ENCODE peak calls at places on chromosomes 1 and 21, in nine cellular contexts. U is fibroblast of lung, F is colonic mucosa, A is astrocyte, I is GM23248, O is Karpas-422, Z is neural progenitor cell, H is IMR-90, C is mesendoderm. X is an unnamed sample.

GRCh38 chr1:154534263-154534844 is 24.1 kb downstream of the UBE2Q1 start:
- DNase-seq in U (peak; percentile 20), F (peak; percentile 39), O (peak; percentile 73), C (peak; percentile 83), I (no peak), Z (peak; percentile 70), A (no peak), H (peak; percentile 22), X (peak; percentile 38)

GRCh38 chr1:46655848-46656247 is 12.3 kb downstream of the ATPAF1 start:
- DNase-seq in I (no peak), C (no peak), O (no peak), U (no peak), A (no peak), Z (no peak), F (no peak), H (no peak), X (no peak)

GRCh38 chr1:2259668-2260392 is 31.7 kb downstream of the SKI start:
- DNase-seq in I (peak; percentile 73), C (no peak), F (no peak), O (no peak), H (no peak), Z (no peak), U (no peak), A (no peak), X (no peak)

GRCh38 chr1:91799159-91799558 is 86.8 kb downstream of the TGFBR3 start:
- DNase-seq in O (no peak), A (no peak), I (no peak), U (no peak), C (no peak), Z (no peak), H (no peak), F (no peak), X (no peak)

GRCh38 chr1:230327892-230328284 is 98.2 kb downstream of the PGBD5 start:
- DNase-seq in A (peak; percentile 43), F (no peak), U (no peak), I (no peak), O (no peak), H (no peak), C (peak; percentile 44), Z (no peak), X (no peak)

GRCh38 chr21:38955495-38955894 is 149.8 kb downstream of the ETS2 start:
- DNase-seq in O (no peak), U (peak; percentile 61), Z (no peak), C (no peak), I (peak; percentile 90), A (peak; percentile 61), H (peak; percentile 77), F (peak; percentile 59), X (no peak)

GRCh38 chr1:21307210-21307609 is 16.9 kb upstream of the ECE1 start:
- DNase-seq in U (no peak), Z (no peak), F (no peak), H (no peak), A (no peak), I (no peak), O (no peak), C (no peak), X (no peak)

GRCh38 chr1:191886977-191887376 is 271.3 kb upstream of the RGS18 start:
- DNase-seq in I (no peak), Z (no peak), U (peak; percentile 24), O (no peak), A (no peak), H (no peak), F (no peak), C (no peak), X (peak; percentile 14)

GRCh38 chr1:99580451-99580850 is 65.5 kb upstream of the PALMD start:
- DNase-seq in C (no peak), U (no peak), Z (no peak), A (peak; percentile 47), F (no peak), O (no peak), H (no peak), I (peak; percentile 62), X (no peak)

GRCh38 chr1:73899311-73899710 is 298.7 kb downstream of the LRRIQ3 start:
- DNase-seq in U (no peak), F (no peak), O (no peak), I (no peak), A (no peak), Z (no peak), H (no peak), C (peak; percentile 32), X (no peak)

GRCh38 chr1:94865369-94865768 is 45.2 kb downstream of the SLC44A3 start:
- DNase-seq in F (no peak), A (peak; percentile 84), C (no peak), O (no peak), H (peak; percentile 65), U (peak; percentile 72), Z (no peak), I (peak; percentile 84), X (peak; percentile 68)

DNA sequence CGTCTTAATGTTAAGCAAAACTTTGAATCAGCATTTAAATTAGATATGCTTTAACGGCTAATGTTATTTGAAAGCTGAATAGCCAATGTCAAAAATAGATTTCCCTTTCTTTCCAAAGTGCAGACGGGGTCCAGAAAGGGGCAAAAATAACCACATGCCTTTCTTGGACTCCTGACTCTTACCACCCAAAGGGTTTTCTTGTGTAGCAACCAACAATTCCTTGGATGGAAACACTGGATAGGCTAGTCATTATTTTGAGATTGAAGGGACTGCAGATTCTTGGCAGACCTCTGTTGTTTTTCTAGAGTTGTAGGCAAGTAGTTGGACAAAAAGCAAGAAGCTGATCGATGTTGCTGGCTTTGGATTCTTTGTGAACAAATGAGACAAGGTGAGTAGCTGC is 107.0 kb downstream of the MRPS6 start:
- DNase-seq in C (no peak), F (no peak), I (no peak), O (no peak), H (no peak), A (no peak), U (no peak), Z (no peak), X (no peak)
- H3K9ac ChIP-seq in C (no peak overlapping the region), F (no peak overlapping the region), I (no peak overlapping the region), O (no peak overlapping the region), H (no peak overlapping the region), A (no peak overlapping the region), U (no peak overlapping the region), Z (no peak overlapping the region), X (peak overlapping the region; percentile 36)

GRCh38 chr1:23080885-23081284 is 61.6 kb downstream of the KDM1A start:
- DNase-seq in A (no peak), U (no peak), C (no peak), Z (no peak), F (no peak), O (no peak), H (no peak), I (no peak), X (no peak)

GRCh38 chr1:23088027-23088426 is 68.8 kb downstream of the KDM1A start:
- DNase-seq in O (no peak), Z (no peak), C (no peak), F (no peak), H (no peak), I (no peak), A (no peak), U (no peak), X (no peak)

GRCh38 chr1:23084880-23085279 is 65.6 kb downstream of the KDM1A start:
- DNase-seq in O (no peak), Z (no peak), F (no peak), I (no peak), H (no peak), C (no peak), U (no peak), A (no peak), X (no peak)

GRCh38 chr1:23081376-23081775 is 62.1 kb downstream of the KDM1A start:
- DNase-seq in O (no peak), C (peak; percentile 71), A (no peak), U (no peak), I (peak; percentile 13), Z (peak; percentile 27), H (no peak), F (no peak), X (no peak)

GRCh38 chr1:23083714-23084480 is 64.6 kb downstream of the KDM1A start:
- DNase-seq in C (no peak), A (no peak), Z (no peak), H (no peak), F (no peak), I (peak; percentile 16), O (no peak), U (peak; percentile 25), X (peak; percentile 20)
- H3K36me3 ChIP-seq in C (peaks cover 32% of the 10 kb centered on the region), A (peaks cover 86% of the 10 kb centered on the region), Z (peaks cover 9% of the 10 kb centered on the region), H (peaks cover 76% of the 10 kb centered on the region), F (peaks cover 18% of the 10 kb centered on the region), I (peaks cover 50% of the 10 kb centered on the region), O (peaks cover 33% of the 10 kb centered on the region), U (peaks cover 34% of the 10 kb centered on the region), X (peaks cover 97% of the 10 kb centered on the region)

GRCh38 chr1:39214021-39214713 is 9.7 kb downstream of the MACF1 start:
- DNase-seq in H (no peak), F (no peak), C (peak; percentile 78), I (no peak), O (no peak), U (no peak), A (peak; percentile 63), Z (peak; percentile 90), X (peak; percentile 69)
- H3K9ac ChIP-seq in H (no peak overlapping the region), F (no peak overlapping the region), C (no peak overlapping the region), I (no peak overlapping the region), O (no peak overlapping the region), U (no peak overlapping the region), A (peak overlapping the region; percentile 21), Z (no peak overlapping the region), X (no peak overlapping the region)

GRCh38 chr1:147267711-147268110 is 25.2 kb downstream of the CHD1L start:
- DNase-seq in U (no peak), A (peak; percentile 54), F (no peak), H (no peak), C (no peak), Z (no peak), O (no peak), I (no peak), X (no peak)

GRCh38 chr1:147270721-147271120 is 28.2 kb downstream of the CHD1L start:
- DNase-seq in H (no peak), A (no peak), F (no peak), O (no peak), I (no peak), Z (no peak), U (no peak), C (no peak), X (no peak)

GRCh38 chr1:147272042-147272441 is 29.6 kb downstream of the CHD1L start:
- DNase-seq in O (no peak), U (no peak), C (no peak), H (no peak), I (peak; percentile 5), Z (no peak), A (no peak), F (no peak), X (no peak)

DNA sequence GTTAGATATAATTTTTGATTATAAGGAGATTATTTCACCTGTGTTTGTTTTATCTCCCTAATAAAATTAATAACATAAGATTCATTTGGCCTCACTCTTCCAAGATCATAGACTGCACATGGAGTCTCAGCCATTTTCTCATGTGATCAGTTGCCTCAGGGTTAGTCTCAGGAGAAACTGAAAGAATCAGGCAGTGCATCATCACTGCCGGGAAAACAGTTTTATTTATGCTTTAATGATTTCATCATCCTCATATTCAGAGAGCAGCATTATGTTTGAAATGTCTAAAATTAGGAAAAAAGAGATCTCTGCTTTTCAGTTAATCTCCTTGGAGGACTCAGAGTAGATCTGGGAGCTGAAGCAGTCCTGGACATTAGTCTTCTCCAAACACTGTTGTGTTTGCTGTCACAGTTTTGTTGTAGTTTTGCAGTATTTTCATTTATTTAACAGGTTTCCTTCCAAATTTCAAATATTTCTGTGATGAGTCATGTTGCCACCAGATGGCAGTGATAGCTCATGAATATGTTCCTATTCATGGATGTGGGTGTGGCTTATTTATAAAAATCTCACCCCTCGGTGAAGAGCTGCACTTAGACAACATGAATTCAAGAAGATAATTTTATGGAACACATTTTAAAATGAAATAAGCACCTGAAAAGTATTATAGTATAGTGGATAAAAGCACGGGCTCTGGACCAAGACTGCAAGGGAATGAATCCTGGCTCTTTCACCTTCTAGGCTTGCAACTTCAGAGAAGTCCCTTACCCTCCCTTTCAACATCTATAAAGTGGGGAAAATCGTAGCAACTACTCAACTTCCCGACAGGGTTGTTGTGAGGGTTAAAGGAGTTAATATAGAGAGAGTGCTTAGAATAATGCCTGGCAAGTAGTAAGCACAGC is 31.2 kb downstream of the CHD1L start:
- DNase-seq in O (peak; percentile 87), C (peak; percentile 60), A (peak; percentile 72), F (peak; percentile 26), U (peak; percentile 93), H (peak; percentile 87), Z (peak; percentile 68), I (peak; percentile 93), X (peak; percentile 93)
- H3K36me3 ChIP-seq in O (peaks cover 40% of the 10 kb centered on the region), C (peaks cover 12% of the 10 kb centered on the region), A (peaks cover 43% of the 10 kb centered on the region), F (no peaks in the 10 kb centered on the region), U (peaks cover 7% of the 10 kb centered on the region), H (peaks cover 19% of the 10 kb centered on the region), Z (peaks cover 19% of the 10 kb centered on the region), I (peaks cover 21% of the 10 kb centered on the region), X (peaks cover 62% of the 10 kb centered on the region)

X was measured in adipocyte.